ENCODE peak calls at places on chromosomes 16 and 17, in eight cellular contexts. One of them, this sample, is unnamed.
A peak's percentile ranks its signal among the peaks of the same experiment; 100 is the strongest.

GRCh38 chr17:78257810-78258322 is 26.4 kb downstream of the TMEM235 start:
- DNase-seq in T-helper 2 cell: no peak
- DNase-seq in RWPE1: no peak
- DNase-seq in AG04450: no peak
- DNase-seq in AML-193: peak; percentile 59
- DNase-seq in T-helper 1 cell: no peak
- DNase-seq in AG10803: no peak
- DNase-seq in activated naive CD8-positive, alpha-beta T cell treated with anti-CD3 and anti-CD28 coated beads, Interleukin-2, amount 50 U/mL, for 24 hours: peak; percentile 17
- DNase-seq in this sample: peak; percentile 83

GRCh38 chr16:17557480-17557879 is 86.7 kb upstream of the XYLT1 start:
- DNase-seq in T-helper 2 cell: no peak
- DNase-seq in RWPE1: no peak
- DNase-seq in AG04450: no peak
- DNase-seq in AML-193: no peak
- DNase-seq in T-helper 1 cell: no peak
- DNase-seq in AG10803: no peak
- DNase-seq in activated naive CD8-positive, alpha-beta T cell treated with anti-CD3 and anti-CD28 coated beads, Interleukin-2, amount 50 U/mL, for 24 hours: no peak
- DNase-seq in this sample: no peak

GRCh38 chr16:25013751-25014499 is 1.2 kb downstream of the ARHGAP17 start:
- DNase-seq in T-helper 2 cell: no peak
- DNase-seq in RWPE1: no peak
- DNase-seq in AG04450: no peak
- DNase-seq in AML-193: peak; percentile 30
- DNase-seq in T-helper 1 cell: no peak
- DNase-seq in AG10803: no peak
- DNase-seq in activated naive CD8-positive, alpha-beta T cell treated with anti-CD3 and anti-CD28 coated beads, Interleukin-2, amount 50 U/mL, for 24 hours: no peak
- DNase-seq in this sample: no peak

GRCh38 chr16:50680907-50681885 is at the start of gene SNX20:
- DNase-seq in T-helper 2 cell: peak; percentile 26
- DNase-seq in RWPE1: no peak
- DNase-seq in AG04450: no peak
- DNase-seq in AML-193: peak; percentile 81
- DNase-seq in T-helper 1 cell: peak; percentile 38
- DNase-seq in AG10803: no peak
- DNase-seq in activated naive CD8-positive, alpha-beta T cell treated with anti-CD3 and anti-CD28 coated beads, Interleukin-2, amount 50 U/mL, for 24 hours: peak; percentile 62
- DNase-seq in this sample: peak; percentile 75

GRCh38 chr17:44522883-44523671 is 19.9 kb upstream of the GPATCH8 start:
- DNase-seq in T-helper 2 cell: no peak
- DNase-seq in RWPE1: peak; percentile 39
- DNase-seq in AG04450: no peak
- DNase-seq in AML-193: peak; percentile 80
- DNase-seq in T-helper 1 cell: no peak
- DNase-seq in AG10803: peak; percentile 69
- DNase-seq in activated naive CD8-positive, alpha-beta T cell treated with anti-CD3 and anti-CD28 coated beads, Interleukin-2, amount 50 U/mL, for 24 hours: peak; percentile 74
- DNase-seq in this sample: peak; percentile 65

GRCh38 chr17:72970794-72971512 is 121.5 kb downstream of the SLC39A11 start:
- DNase-seq in T-helper 2 cell: no peak
- DNase-seq in RWPE1: no peak
- DNase-seq in AG04450: no peak
- DNase-seq in AML-193: no peak
- DNase-seq in T-helper 1 cell: no peak
- DNase-seq in AG10803: no peak
- DNase-seq in activated naive CD8-positive, alpha-beta T cell treated with anti-CD3 and anti-CD28 coated beads, Interleukin-2, amount 50 U/mL, for 24 hours: no peak
- DNase-seq in this sample: no peak

GRCh38 chr16:31532120-31532519 is 4.4 kb downstream of the AHSP start:
- DNase-seq in T-helper 2 cell: no peak
- DNase-seq in RWPE1: no peak
- DNase-seq in AG04450: no peak
- DNase-seq in AML-193: no peak
- DNase-seq in T-helper 1 cell: no peak
- DNase-seq in AG10803: no peak
- DNase-seq in activated naive CD8-positive, alpha-beta T cell treated with anti-CD3 and anti-CD28 coated beads, Interleukin-2, amount 50 U/mL, for 24 hours: no peak
- DNase-seq in this sample: no peak

GRCh38 chr17:57672205-57672632 is 72.9 kb downstream of the CCDC182 start:
- DNase-seq in T-helper 2 cell: no peak
- DNase-seq in RWPE1: peak; percentile 36
- DNase-seq in AG04450: no peak
- DNase-seq in AML-193: peak; percentile 94
- DNase-seq in T-helper 1 cell: no peak
- DNase-seq in AG10803: peak; percentile 86
- DNase-seq in activated naive CD8-positive, alpha-beta T cell treated with anti-CD3 and anti-CD28 coated beads, Interleukin-2, amount 50 U/mL, for 24 hours: peak; percentile 20
- DNase-seq in this sample: peak; percentile 76

GRCh38 chr16:66127459-66128362 is 238.8 kb upstream of the CDH5 start:
- DNase-seq in T-helper 2 cell: no peak
- DNase-seq in RWPE1: no peak
- DNase-seq in AG04450: no peak
- DNase-seq in AML-193: no peak
- DNase-seq in T-helper 1 cell: no peak
- DNase-seq in AG10803: no peak
- DNase-seq in activated naive CD8-positive, alpha-beta T cell treated with anti-CD3 and anti-CD28 coated beads, Interleukin-2, amount 50 U/mL, for 24 hours: no peak
- DNase-seq in this sample: no peak

GRCh38 chr17:79791354-79792123 is 5.3 kb downstream of the CBX8 start:
- DNase-seq in T-helper 2 cell: no peak
- DNase-seq in RWPE1: no peak
- DNase-seq in AG04450: no peak
- DNase-seq in AML-193: no peak
- DNase-seq in T-helper 1 cell: no peak
- DNase-seq in AG10803: no peak
- DNase-seq in activated naive CD8-positive, alpha-beta T cell treated with anti-CD3 and anti-CD28 coated beads, Interleukin-2, amount 50 U/mL, for 24 hours: no peak
- DNase-seq in this sample: no peak

GRCh38 chr16:28863929-28864886 is 565 bp downstream of the SH2B1 start:
- DNase-seq in T-helper 2 cell: no peak
- DNase-seq in RWPE1: no peak
- DNase-seq in AG04450: no peak
- DNase-seq in AML-193: no peak
- DNase-seq in T-helper 1 cell: no peak
- DNase-seq in AG10803: peak; percentile 44
- DNase-seq in activated naive CD8-positive, alpha-beta T cell treated with anti-CD3 and anti-CD28 coated beads, Interleukin-2, amount 50 U/mL, for 24 hours: no peak
- DNase-seq in this sample: no peak

GRCh38 chr16:66247516-66248089 is 118.9 kb upstream of the CDH5 start:
- DNase-seq in T-helper 2 cell: no peak
- DNase-seq in RWPE1: no peak
- DNase-seq in AG04450: no peak
- DNase-seq in AML-193: no peak
- DNase-seq in T-helper 1 cell: no peak
- DNase-seq in AG10803: no peak
- DNase-seq in activated naive CD8-positive, alpha-beta T cell treated with anti-CD3 and anti-CD28 coated beads, Interleukin-2, amount 50 U/mL, for 24 hours: no peak
- DNase-seq in this sample: no peak

GRCh38 chr17:4968166-4968915 is 724 bp upstream of the SPAG7 start:
- DNase-seq in T-helper 2 cell: no peak
- DNase-seq in RWPE1: no peak
- DNase-seq in AG04450: no peak
- DNase-seq in AML-193: no peak
- DNase-seq in T-helper 1 cell: no peak
- DNase-seq in AG10803: no peak
- DNase-seq in activated naive CD8-positive, alpha-beta T cell treated with anti-CD3 and anti-CD28 coated beads, Interleukin-2, amount 50 U/mL, for 24 hours: peak; percentile 58
- DNase-seq in this sample: no peak

GRCh38 chr16:88731699-88732098 is 25.4 kb downstream of the CTU2 start:
- DNase-seq in T-helper 2 cell: no peak
- DNase-seq in RWPE1: peak; percentile 69
- DNase-seq in AG04450: no peak
- DNase-seq in AML-193: no peak
- DNase-seq in T-helper 1 cell: no peak
- DNase-seq in AG10803: no peak
- DNase-seq in activated naive CD8-positive, alpha-beta T cell treated with anti-CD3 and anti-CD28 coated beads, Interleukin-2, amount 50 U/mL, for 24 hours: no peak
- DNase-seq in this sample: no peak

GRCh38 chr17:81405382-81406005 is 10.2 kb downstream of the BAHCC1 start:
- DNase-seq in T-helper 2 cell: no peak
- DNase-seq in RWPE1: no peak
- DNase-seq in AG04450: no peak
- DNase-seq in AML-193: no peak
- DNase-seq in T-helper 1 cell: no peak
- DNase-seq in AG10803: peak; percentile 85
- DNase-seq in activated naive CD8-positive, alpha-beta T cell treated with anti-CD3 and anti-CD28 coated beads, Interleukin-2, amount 50 U/mL, for 24 hours: no peak
- DNase-seq in this sample: no peak

GRCh38 chr16:54152362-54153239 is 134.0 kb downstream of the IRX3 start:
- DNase-seq in T-helper 2 cell: no peak
- DNase-seq in RWPE1: no peak
- DNase-seq in AG04450: no peak
- DNase-seq in AML-193: no peak
- DNase-seq in T-helper 1 cell: no peak
- DNase-seq in AG10803: no peak
- DNase-seq in activated naive CD8-positive, alpha-beta T cell treated with anti-CD3 and anti-CD28 coated beads, Interleukin-2, amount 50 U/mL, for 24 hours: no peak
- DNase-seq in this sample: no peak

GRCh38 chr17:50347087-50347893 is 1.4 kb downstream of the XYLT2 start:
- DNase-seq in T-helper 2 cell: no peak
- DNase-seq in RWPE1: no peak
- DNase-seq in AG04450: no peak
- DNase-seq in AML-193: no peak
- DNase-seq in T-helper 1 cell: no peak
- DNase-seq in AG10803: no peak
- DNase-seq in activated naive CD8-positive, alpha-beta T cell treated with anti-CD3 and anti-CD28 coated beads, Interleukin-2, amount 50 U/mL, for 24 hours: no peak
- DNase-seq in this sample: no peak

GRCh38 chr16:24075929-24076716 is 180.0 kb upstream of the CACNG3 start:
- DNase-seq in T-helper 2 cell: no peak
- DNase-seq in RWPE1: peak; percentile 22
- DNase-seq in AG04450: no peak
- DNase-seq in AML-193: no peak
- DNase-seq in T-helper 1 cell: no peak
- DNase-seq in AG10803: no peak
- DNase-seq in activated naive CD8-positive, alpha-beta T cell treated with anti-CD3 and anti-CD28 coated beads, Interleukin-2, amount 50 U/mL, for 24 hours: peak; percentile 25
- DNase-seq in this sample: no peak

GRCh38 chr16:47475786-47476185 is 14.7 kb downstream of the PHKB start:
- DNase-seq in T-helper 2 cell: no peak
- DNase-seq in RWPE1: no peak
- DNase-seq in AG04450: no peak
- DNase-seq in AML-193: no peak
- DNase-seq in T-helper 1 cell: no peak
- DNase-seq in AG10803: peak; percentile 47
- DNase-seq in activated naive CD8-positive, alpha-beta T cell treated with anti-CD3 and anti-CD28 coated beads, Interleukin-2, amount 50 U/mL, for 24 hours: no peak
- DNase-seq in this sample: no peak

GRCh38 chr16:57627184-57627871 is 1.1 kb upstream of the ADGRG1 start:
- DNase-seq in T-helper 2 cell: no peak
- DNase-seq in RWPE1: no peak
- DNase-seq in AG04450: no peak
- DNase-seq in AML-193: no peak
- DNase-seq in T-helper 1 cell: no peak
- DNase-seq in AG10803: peak; percentile 80
- DNase-seq in activated naive CD8-positive, alpha-beta T cell treated with anti-CD3 and anti-CD28 coated beads, Interleukin-2, amount 50 U/mL, for 24 hours: no peak
- DNase-seq in this sample: no peak

This sample was measured in GF-D8.